ENCODE peak calls at places on chromosomes 12 and 14, in eight cellular contexts. B, O, Z, L, K, W, I and P are unnamed samples.

GRCh38 chr12:70043490-70044138 is 199.6 kb upstream of the CNOT2 start:
- DNase-seq in L (peak), K (no peak), O (no peak), I (no peak), Z (no peak), W (no peak), B (no peak), P (no peak)

GRCh38 chr14:59698793-59699192 is 122.2 kb upstream of the CCDC175 start:
- DNase-seq in K (no peak), B (no peak), I (peak), O (no peak), L (peak), W (no peak), Z (no peak), P (no peak)

GRCh38 chr12:76444408-76444984 is 96.3 kb upstream of the BBS10 start:
- DNase-seq in O (no peak), Z (no peak), I (no peak), L (no peak), B (no peak), K (no peak), W (no peak), P (no peak)

GRCh38 chr12:85057370-85057963 is 21.3 kb downstream of the LRRIQ1 start:
- DNase-seq in W (peak), I (peak), K (no peak), Z (no peak), O (no peak), B (no peak), L (peak), P (peak)

GRCh38 chr14:104254735-104255400 is 116.5 kb downstream of the KIF26A start:
- DNase-seq in Z (no peak), K (no peak), I (no peak), O (no peak), W (no peak), B (no peak), L (no peak), P (no peak)

GRCh38 chr14:51014086-51014485 is 69.8 kb upstream of the PYGL start:
- DNase-seq in K (peak), W (peak), L (peak), B (no peak), Z (no peak), I (peak), O (peak), P (no peak)

GRCh38 chr14:70183991-70184390 is 4.8 kb downstream of the SLC8A3 start:
- DNase-seq in Z (no peak), L (no peak), O (no peak), W (no peak), I (no peak), B (no peak), K (no peak), P (no peak)

GRCh38 chr14:63268746-63269145 is 50.0 kb downstream of the GPHB5 start:
- DNase-seq in K (no peak), Z (no peak), I (no peak), L (no peak), W (no peak), O (no peak), B (no peak), P (no peak)

GRCh38 chr14:76828339-76829015 is 2.3 kb downstream of the LRRC74A start:
- DNase-seq in O (no peak), Z (no peak), W (no peak), B (no peak), I (peak), K (no peak), L (peak), P (no peak)